ENCODE peak calls at places on chromosome 5, in ten cellular contexts. X, V, M, L, H, B, T, O, A and G are unnamed samples.

GRCh38 chr5:74367241-74367733 is 273.2 kb downstream of the ENC1 start:
- DNase-seq in X (no peak), V (no peak), M (no peak), L (no peak), H (no peak), B (no peak), T (no peak), O (no peak), A (no peak), G (no peak)

GRCh38 chr5:157607371-157608161 is 32.0 kb upstream of the ADAM19 start:
- DNase-seq in X (no peak), V (no peak), M (no peak), L (peak; percentile 32), H (peak; percentile 85), B (no peak), T (no peak), O (no peak), A (peak; percentile 54), G (peak; percentile 25)

GRCh38 chr5:59621477-59621876 is 272.0 kb downstream of the PDE4D start:
- DNase-seq in X (no peak), V (no peak), M (no peak), L (no peak), H (no peak), B (no peak), T (no peak), O (no peak), A (peak; percentile 39), G (no peak)

GRCh38 chr5:9529041-9529480 is 16.8 kb downstream of the SEMA5A start:
- DNase-seq in X (no peak), V (no peak), M (peak; percentile 76), L (no peak), H (no peak), B (no peak), T (no peak), O (no peak), A (no peak), G (no peak)

GRCh38 chr5:67021522-67022316 is 174.9 kb downstream of the CD180 start:
- DNase-seq in X (no peak), V (no peak), M (no peak), L (no peak), H (peak; percentile 21), B (no peak), T (no peak), O (no peak), A (peak; percentile 59), G (no peak)

GRCh38 chr5:130992095-130992494 is 173.0 kb downstream of the HINT1 start:
- DNase-seq in X (no peak), V (no peak), M (no peak), L (peak; percentile 62), H (no peak), B (no peak), T (no peak), O (no peak), A (peak; percentile 1), G (no peak)

GRCh38 chr5:67166460-67166871 is 30.1 kb downstream of the CD180 start:
- DNase-seq in X (no peak), V (no peak), M (no peak), L (no peak), H (peak; percentile 86), B (peak; percentile 70), T (no peak), O (no peak), A (no peak), G (no peak)

GRCh38 chr5:19047277-19047676 is 940.7 kb downstream of the CDH18 start:
- DNase-seq in X (no peak), V (no peak), M (no peak), L (no peak), H (no peak), B (no peak), T (no peak), O (peak; percentile 11), A (no peak), G (no peak)

GRCh38 chr5:65199988-65200668 is 281.6 kb downstream of the ADAMTS6 start:
- DNase-seq in X (no peak), V (no peak), M (no peak), L (no peak), H (no peak), B (no peak), T (peak; percentile 37), O (no peak), A (peak; percentile 76), G (no peak)

GRCh38 chr5:177429248-177430045 is 3.0 kb downstream of the GRK6 start:
- DNase-seq in X (no peak), V (no peak), M (no peak), L (no peak), H (peak; percentile 96), B (peak; percentile 86), T (no peak), O (no peak), A (no peak), G (no peak)

GRCh38 chr5:132497488-132497997 is 7.0 kb upstream of the IRF1 start:
- DNase-seq in X (peak; percentile 69), V (no peak), M (peak; percentile 71), L (peak; percentile 81), H (peak; percentile 18), B (peak; percentile 88), T (peak; percentile 86), O (no peak), A (peak; percentile 94), G (no peak)

GRCh38 chr5:33938507-33938796 is 2.3 kb downstream of the RXFP3 start:
- DNase-seq in X (no peak), V (no peak), M (no peak), L (no peak), H (no peak), B (no peak), T (no peak), O (no peak), A (no peak), G (no peak)

DNA sequence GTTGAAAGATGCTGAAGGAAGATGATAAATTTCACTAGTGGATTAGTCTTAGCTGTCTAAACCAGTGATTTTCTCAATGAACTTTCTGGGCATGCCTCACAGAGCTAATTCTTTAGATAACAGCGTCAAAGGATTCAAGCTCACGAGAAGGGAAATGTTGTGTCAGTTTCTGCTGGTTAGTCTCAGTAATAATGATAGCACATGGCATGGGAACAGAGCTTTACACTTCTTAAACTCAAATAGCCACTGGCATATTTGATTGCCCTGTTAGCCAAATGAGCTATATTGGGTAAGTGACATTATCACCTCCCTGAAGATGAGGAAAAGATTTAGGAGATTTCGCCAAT is 139.3 kb upstream of the NR3C1 start:
- DNase-seq in X (no peak), V (no peak), M (no peak), L (no peak), H (no peak), B (no peak), T (no peak), O (no peak), A (peak; percentile 60), G (no peak)
- TF ChIP-seq CTCF in X (no peak), V (no peak), M (no peak), L (no peak), H (no peak), B (no peak), T (no peak), O (no peak), A (no peak), G (no peak)

DNA sequence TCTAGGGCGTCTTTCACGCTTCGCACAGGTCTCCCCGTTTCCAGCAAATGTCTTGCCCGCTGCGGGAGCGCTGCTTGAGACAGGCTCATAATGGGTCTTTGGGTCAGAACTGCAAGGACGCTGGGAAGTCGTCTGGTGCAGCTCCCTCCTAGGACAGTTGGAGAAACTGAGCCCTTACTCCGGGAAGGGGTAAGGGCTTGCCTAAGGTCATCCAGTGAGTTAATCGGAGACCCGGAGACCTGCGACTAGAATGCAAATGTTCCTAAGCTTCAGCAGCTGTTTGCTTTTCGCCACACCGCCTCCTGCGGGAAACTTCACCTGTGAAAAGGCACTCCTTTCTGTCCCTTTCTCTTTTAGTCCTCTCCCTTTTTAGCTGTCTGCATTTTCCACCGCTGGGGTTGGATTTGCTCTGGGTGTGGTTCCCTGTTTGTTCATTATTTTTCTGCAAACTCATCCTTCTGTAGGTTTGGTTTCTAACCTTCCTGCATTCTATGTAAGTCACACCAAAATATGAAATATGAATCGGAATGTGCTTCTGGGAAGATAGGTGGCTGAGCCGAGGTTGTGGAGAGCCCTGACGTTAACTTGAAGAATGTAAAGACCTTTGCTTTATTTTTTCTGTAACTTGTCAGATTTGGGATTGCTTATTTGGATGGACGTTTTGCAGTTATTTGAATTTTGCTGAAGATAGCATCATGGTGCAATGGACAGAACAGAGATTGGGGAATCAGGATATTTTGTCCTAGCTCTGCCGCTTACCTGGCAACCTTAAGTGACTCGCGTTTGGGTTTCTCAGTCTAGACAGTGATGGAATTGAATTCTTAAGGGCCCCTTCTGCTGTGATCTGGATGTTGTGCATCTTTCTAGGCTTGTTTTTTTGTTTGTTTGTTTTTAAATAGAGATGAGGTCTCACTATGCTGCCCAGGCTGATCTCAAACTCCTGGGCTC is 909 bp downstream of the SLC36A1 start:
- DNase-seq in X (no peak), V (no peak), M (peak; percentile 8), L (peak; percentile 63), H (peak; percentile 17), B (peak; percentile 63), T (no peak), O (peak; percentile 67), A (no peak), G (no peak)
- TF ChIP-seq CTCF in X (no peak), V (no peak), M (no peak), L (peak; percentile 29), H (no peak), B (no peak), T (peak; percentile 18), O (peak; percentile 31), A (peak; percentile 28), G (peak; percentile 37)

GRCh38 chr5:169637085-169637855 is at the start of gene DOCK2:
- DNase-seq in X (no peak), V (peak; percentile 35), M (peak; percentile 9), L (no peak), H (peak; percentile 85), B (peak; percentile 77), T (no peak), O (peak; percentile 21), A (no peak), G (no peak)
- TF ChIP-seq CTCF in X (no peak), V (no peak), M (no peak), L (no peak), H (no peak), B (no peak), T (no peak), O (no peak), A (no peak), G (no peak)

DNA sequence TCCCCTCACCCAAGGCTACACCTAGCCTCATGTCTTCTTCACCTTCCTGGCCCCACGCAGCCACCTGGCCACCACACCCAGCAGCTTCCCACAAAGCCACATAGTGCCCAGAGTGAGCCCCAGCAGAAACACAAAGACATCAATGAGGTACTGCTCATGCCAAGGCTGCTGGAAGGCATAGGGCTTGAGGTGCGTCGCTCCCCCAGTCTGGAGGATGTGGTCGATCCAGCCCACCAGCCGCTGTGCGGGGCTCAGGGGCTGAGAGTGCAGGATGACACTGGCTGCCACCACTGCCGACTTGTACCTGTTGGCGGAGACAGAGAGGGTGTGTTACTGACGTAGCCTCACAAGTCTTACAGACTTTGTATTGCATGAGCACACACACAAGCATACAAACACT is 15.8 kb upstream of the CAPSL start:
- DNase-seq in X (no peak), V (no peak), M (no peak), L (no peak), H (peak; percentile 47), B (no peak), T (no peak), O (peak; percentile 11), A (no peak), G (no peak)
- TF ChIP-seq CTCF in X (no peak), V (no peak), M (no peak), L (no peak), H (no peak), B (no peak), T (no peak), O (no peak), A (no peak), G (no peak)